ENCODE peak calls at places on chromosomes 13 and 19, in four cellular contexts. P is SK-N-SH, C is HCT116, U is K562. A is an unnamed sample.

GRCh38 chr19:44600466-44600865 is 12.9 kb upstream of the IGSF23 start:
- DNase-seq in P (no peak), C (no peak), U (no peak), A (no peak)

GRCh38 chr13:101623469-101624209 is 171.2 kb downstream of the ITGBL1 start:
- DNase-seq in P (no peak), C (no peak), U (no peak), A (peak)

GRCh38 chr19:47240561-47240960 is 9.6 kb upstream of the BBC3 start:
- DNase-seq in P (no peak), C (no peak), U (no peak), A (no peak)

GRCh38 chr19:30896551-30896950 is 452.7 kb downstream of the TSHZ3 start:
- DNase-seq in P (no peak), C (no peak), U (no peak), A (no peak)

GRCh38 chr13:95185851-95186250 is 115.4 kb downstream of the ABCC4 start:
- DNase-seq in P (no peak), C (no peak), U (no peak), A (no peak)

GRCh38 chr19:34428549-34429285 is 536 bp downstream of the UBA2 start:
- DNase-seq in P (peak), C (no peak), U (peak), A (peak)

GRCh38 chr13:38366954-38367645 is 17.4 kb downstream of the UFM1 start:
- DNase-seq in P (no peak), C (no peak), U (no peak), A (no peak)

GRCh38 chr13:26785845-26786630 is 25.5 kb upstream of the GPR12 start:
- DNase-seq in P (no peak), C (no peak), U (no peak), A (no peak)

GRCh38 chr19:3366104-3366760 is at the start of gene NFIC:
- DNase-seq in P (peak), C (peak), U (peak), A (no peak)

GRCh38 chr13:40026174-40026585 is 370.7 kb downstream of the COG6 start:
- DNase-seq in P (no peak), C (no peak), U (no peak), A (no peak)

GRCh38 chr13:79462895-79463294 is 18.1 kb upstream of the NDFIP2 start:
- DNase-seq in P (no peak), C (no peak), U (no peak), A (no peak)

GRCh38 chr19:726993-727956 is 18.5 kb downstream of the PALM start:
- DNase-seq in P (no peak), C (no peak), U (no peak), A (no peak)

GRCh38 chr19:51166846-51167490 is 24.9 kb downstream of the SIGLEC7 start:
- DNase-seq in P (no peak), C (no peak), U (no peak), A (no peak)

GRCh38 chr13:84192125-84192524 is 309.9 kb upstream of the SLITRK1 start:
- DNase-seq in P (no peak), C (no peak), U (no peak), A (no peak)

GRCh38 chr19:19562665-19563347 is 24.7 kb downstream of the CILP2 start:
- DNase-seq in P (no peak), C (no peak), U (peak), A (no peak)

GRCh38 chr13:40172149-40172591 is 494.3 kb downstream of the FOXO1 start:
- DNase-seq in P (no peak), C (no peak), U (no peak), A (no peak)

GRCh38 chr13:60012503-60012902 is 151.2 kb downstream of the DIAPH3 start:
- DNase-seq in P (no peak), C (no peak), U (no peak), A (no peak)

GRCh38 chr13:114235697-114236096 is 1.0 kb downstream of the CDC16 start:
- DNase-seq in P (no peak), C (no peak), U (no peak), A (peak)

GRCh38 chr13:75180805-75181455 is 301.0 kb downstream of the TBC1D4 start:
- DNase-seq in P (no peak), C (no peak), U (no peak), A (no peak)

GRCh38 chr13:75181906-75182305 is 300.1 kb downstream of the TBC1D4 start:
- DNase-seq in P (no peak), C (no peak), U (no peak), A (no peak)

GRCh38 chr13:75173457-75174356 is 308.3 kb downstream of the TBC1D4 start:
- DNase-seq in P (no peak), C (no peak), U (no peak), A (peak)

GRCh38 chr13:75175575-75175974 is 306.4 kb downstream of the TBC1D4 start:
- DNase-seq in P (no peak), C (no peak), U (no peak), A (no peak)

DNA sequence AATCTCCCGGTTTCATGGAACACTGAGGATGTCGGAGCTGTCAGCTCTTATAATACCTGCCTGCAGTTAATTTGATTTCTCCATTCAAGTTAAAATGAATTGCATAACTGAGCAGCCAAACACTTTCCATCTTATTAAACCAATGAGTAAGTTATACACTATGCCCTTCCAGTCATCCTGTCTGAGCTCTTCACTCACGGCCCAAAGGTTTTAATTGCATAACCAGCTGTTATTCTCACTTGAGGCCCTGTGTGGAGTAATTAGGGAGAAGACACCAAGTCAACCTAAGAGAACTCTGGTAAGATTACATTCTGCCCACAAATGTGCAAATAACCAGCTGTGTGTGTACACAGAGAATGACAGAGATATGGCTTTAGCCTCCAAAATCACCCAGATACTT is 303.5 kb downstream of the TBC1D4 start:
- DNase-seq in P (no peak), C (no peak), U (no peak), A (no peak)
- TF ChIP-seq MAX in P (no peak), C (no peak), U (no peak), A (no peak)

DNA sequence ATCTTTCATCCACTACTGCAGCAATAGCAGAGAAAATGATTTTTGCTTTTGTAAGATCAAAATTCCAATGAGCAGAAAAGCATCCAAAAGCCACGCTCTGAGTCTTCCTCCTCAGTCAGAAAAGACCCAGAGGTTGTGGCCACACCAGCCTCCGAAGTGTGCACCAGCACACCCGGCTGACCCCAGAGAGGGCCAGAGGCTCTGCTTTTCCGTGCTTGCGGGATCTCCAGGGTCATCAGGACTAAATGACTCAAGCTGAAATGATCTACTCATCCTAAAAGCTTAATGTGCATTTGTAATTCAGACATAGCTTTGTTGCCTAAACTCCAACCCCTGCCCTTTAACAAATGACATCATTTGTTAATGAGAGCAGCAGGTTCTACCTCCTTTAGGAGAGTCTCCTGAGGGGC is 16.5 kb downstream of the RXFP2 start:
- DNase-seq in P (no peak), C (no peak), U (no peak), A (no peak)
- TF ChIP-seq MAX in P (no peak), C (no peak), U (no peak), A (no peak)

GRCh38 chr19:55368701-55369563 is 1.3 kb downstream of the IL11 start:
- DNase-seq in P (peak), C (no peak), U (peak), A (no peak)
- TF ChIP-seq MAX in P (no peak), C (no peak), U (no peak), A (no peak)

GRCh38 chr13:76764429-76764828 is 121.8 kb downstream of the KCTD12 start:
- DNase-seq in P (no peak), C (no peak), U (no peak), A (no peak)

GRCh38 chr13:76764916-76765315 is 121.3 kb downstream of the KCTD12 start:
- DNase-seq in P (no peak), C (no peak), U (no peak), A (no peak)

GRCh38 chr13:76773695-76774094 is 112.5 kb downstream of the KCTD12 start:
- DNase-seq in P (no peak), C (no peak), U (no peak), A (no peak)

GRCh38 chr13:76775031-76775740 is 111.0 kb downstream of the KCTD12 start:
- DNase-seq in P (no peak), C (no peak), U (no peak), A (no peak)

GRCh38 chr13:76769238-76769859 is 116.9 kb downstream of the KCTD12 start:
- DNase-seq in P (no peak), C (no peak), U (no peak), A (no peak)
- TF ChIP-seq MAX in P (no peak), C (no peak), U (no peak), A (no peak)

DNA sequence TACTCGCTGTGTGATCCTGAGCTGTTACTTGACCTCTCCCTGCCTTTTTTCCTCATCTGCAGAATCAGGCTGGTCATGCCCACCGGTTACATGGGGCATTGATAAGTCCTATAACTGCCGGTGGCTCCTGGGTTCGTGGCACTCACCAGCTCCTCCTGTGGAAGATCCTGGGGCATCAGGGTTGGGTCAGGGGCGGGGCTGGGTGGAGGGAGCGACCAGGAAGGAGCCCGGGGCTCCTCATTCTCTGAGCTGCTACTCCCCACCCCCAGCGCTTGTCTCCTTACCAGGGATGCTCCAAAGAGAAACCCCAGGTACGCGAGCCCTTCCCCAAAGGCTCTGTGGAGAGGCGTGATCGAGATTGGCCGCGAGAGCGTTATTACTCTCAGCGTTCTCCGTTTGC is 10.6 kb downstream of the HDGFL2 start:
- DNase-seq in P (no peak), C (no peak), U (no peak), A (no peak)
- TF ChIP-seq MAX in P (no peak), C (no peak), U (no peak), A (no peak)

GRCh38 chr19:16248380-16249023 is 50.8 kb downstream of the AP1M1 start:
- DNase-seq in P (no peak), C (no peak), U (no peak), A (no peak)

GRCh38 chr19:16244091-16244490 is 46.4 kb downstream of the AP1M1 start:
- DNase-seq in P (no peak), C (no peak), U (no peak), A (no peak)

GRCh38 chr19:16249826-16250434 is 52.2 kb downstream of the AP1M1 start:
- DNase-seq in P (no peak), C (no peak), U (no peak), A (no peak)

GRCh38 chr19:16252459-16253205 is 54.9 kb downstream of the AP1M1 start:
- DNase-seq in P (peak), C (no peak), U (no peak), A (no peak)

GRCh38 chr19:16247353-16248182 is 49.9 kb downstream of the AP1M1 start:
- DNase-seq in P (peak), C (peak), U (peak), A (peak)
- TF ChIP-seq MAX in P (no peak), C (no peak), U (no peak), A (no peak)

GRCh38 chr13:105920375-105920774 is 615.1 kb downstream of the EFNB2 start:
- DNase-seq in P (no peak), C (peak), U (no peak), A (no peak)
- TF ChIP-seq MAX in P (no peak), C (peak), U (no peak), A (no peak)

GRCh38 chr13:77388944-77389616 is 62.2 kb upstream of the MYCBP2 start:
- DNase-seq in P (no peak), C (no peak), U (no peak), A (no peak)

GRCh38 chr13:77387607-77388200 is 60.8 kb upstream of the MYCBP2 start:
- DNase-seq in P (no peak), C (no peak), U (no peak), A (no peak)

GRCh38 chr13:77386046-77386445 is 59.2 kb upstream of the MYCBP2 start:
- DNase-seq in P (no peak), C (no peak), U (no peak), A (no peak)

GRCh38 chr13:77384999-77385398 is 58.1 kb upstream of the MYCBP2 start:
- DNase-seq in P (no peak), C (no peak), U (no peak), A (no peak)

GRCh38 chr13:77386880-77387606 is 60.1 kb upstream of the MYCBP2 start:
- DNase-seq in P (no peak), C (no peak), U (no peak), A (no peak)
- TF ChIP-seq MAX in P (no peak), C (no peak), U (no peak), A (no peak)

GRCh38 chr19:16457195-16457953 is 14.4 kb downstream of the EPS15L1 start:
- DNase-seq in P (peak), C (no peak), U (peak), A (peak)
- TF ChIP-seq MAX in P (peak), C (no peak), U (peak), A (peak)

DNA sequence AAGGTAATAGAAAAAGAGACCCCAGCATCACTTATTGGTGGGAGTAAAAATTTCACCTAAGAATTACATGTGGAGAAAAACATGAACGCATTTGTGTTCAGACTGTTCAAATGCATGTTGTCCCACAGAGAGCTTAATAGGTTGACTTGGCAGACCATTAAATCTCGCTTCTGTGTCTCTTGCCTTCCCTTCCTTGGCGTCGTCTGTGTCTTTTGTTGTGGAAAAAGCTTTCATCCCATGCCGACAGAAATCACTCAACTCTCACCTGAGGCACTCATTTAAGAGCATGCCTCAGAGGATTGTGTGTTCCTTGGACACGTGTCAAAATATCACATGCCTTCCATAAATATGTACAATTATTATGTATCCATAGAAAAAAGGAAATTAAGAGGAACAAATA is 24.4 kb upstream of the CACNA1A start:
- DNase-seq in P (no peak), C (no peak), U (no peak), A (no peak)
- TF ChIP-seq MAX in P (no peak), C (no peak), U (no peak), A (no peak)